ENCODE peak calls at places on chromosomes 12 and 14, in five cellular contexts. L is HepG2, W is SK-N-SH, R is H1, D is GM12878. Y is an unnamed sample.

GRCh38 chr12:106072751-106073150 is 66.0 kb downstream of the NUAK1 start:
- DNase-seq in D (no peak), L (no peak), W (no peak), R (no peak), Y (no peak)

GRCh38 chr14:24662753-24663152 is 28.8 kb upstream of the GZMB start:
- DNase-seq in W (no peak), L (no peak), R (no peak), D (no peak), Y (peak; percentile 85)

GRCh38 chr14:86038401-86038985 is 508.5 kb downstream of the FLRT2 start:
- DNase-seq in R (peak; percentile 33), D (no peak), L (peak; percentile 10), W (peak; percentile 11), Y (peak; percentile 52)

GRCh38 chr12:117298648-117299225 is 62.7 kb downstream of the NOS1 start:
- DNase-seq in R (no peak), L (no peak), D (no peak), W (no peak), Y (no peak)

GRCh38 chr12:51028126-51028810 is 2.1 kb upstream of the SLC11A2 start:
- DNase-seq in W (no peak), L (peak; percentile 70), R (peak; percentile 38), D (no peak), Y (peak; percentile 73)

GRCh38 chr14:69921052-69921451 is 41.8 kb downstream of the SMOC1 start:
- DNase-seq in R (no peak), W (no peak), L (no peak), D (no peak), Y (no peak)

GRCh38 chr12:104064031-104064841 is at the start of gene HCFC2:
- DNase-seq in R (no peak), D (peak; percentile 61), W (peak; percentile 99), L (peak; percentile 75), Y (peak; percentile 87)

GRCh38 chr12:71397433-71397954 is 42.1 kb upstream of the LGR5 start:
- DNase-seq in L (no peak), W (no peak), D (no peak), R (no peak), Y (no peak)

GRCh38 chr12:32034045-32034444 is 72.6 kb upstream of the BICD1 start:
- DNase-seq in D (no peak), L (no peak), R (no peak), W (no peak), Y (no peak)

GRCh38 chr14:104169765-104170113 is 31.4 kb downstream of the KIF26A start:
- DNase-seq in R (no peak), D (no peak), W (no peak), L (no peak), Y (no peak)

GRCh38 chr12:115922952-115923564 is 354.4 kb downstream of the MED13L start:
- DNase-seq in D (no peak), R (no peak), W (no peak), L (peak; percentile 49), Y (peak; percentile 28)

GRCh38 chr14:87998414-87998813 is 5.4 kb upstream of the GALC start:
- DNase-seq in L (no peak), D (no peak), W (no peak), R (no peak), Y (no peak)

GRCh38 chr14:42224053-42224888 is 617.6 kb downstream of the LRFN5 start:
- DNase-seq in D (peak; percentile 5), R (peak; percentile 17), W (peak; percentile 11), L (peak; percentile 60), Y (no peak)

GRCh38 chr12:80053048-80053790 is 46.1 kb upstream of the OTOGL start:
- DNase-seq in W (peak; percentile 1), L (no peak), D (no peak), R (no peak), Y (no peak)

GRCh38 chr14:90555126-90556049 is 158.6 kb downstream of the CALM1 start:
- DNase-seq in D (no peak), L (no peak), W (no peak), R (no peak), Y (no peak)

GRCh38 chr12:46351861-46352595 is 20.5 kb downstream of the SLC38A2 start:
- DNase-seq in R (no peak), L (no peak), W (no peak), D (no peak), Y (no peak)

GRCh38 chr14:21414137-21414631 is 30.4 kb upstream of the SUPT16H start:
- DNase-seq in W (no peak), L (no peak), R (no peak), D (peak; percentile 24), Y (no peak)

GRCh38 chr12:104747330-104747729 is 210.8 kb downstream of the SLC41A2 start:
- DNase-seq in D (no peak), W (no peak), R (no peak), L (no peak), Y (no peak)

GRCh38 chr12:16437281-16437816 is 89.9 kb downstream of the MGST1 start:
- DNase-seq in W (no peak), L (no peak), D (no peak), R (no peak), Y (no peak)

GRCh38 chr12:105083551-105084105 is 630 bp downstream of the ALDH1L2 start:
- DNase-seq in L (no peak), R (no peak), D (no peak), W (peak; percentile 49), Y (peak; percentile 35)

GRCh38 chr14:104878582-104878981 is 13.5 kb downstream of the CEP170B start:
- DNase-seq in L (no peak), D (no peak), R (no peak), W (no peak), Y (no peak)

GRCh38 chr14:70789361-70789760 is 20.0 kb downstream of the MAP3K9 start:
- DNase-seq in R (no peak), D (no peak), L (no peak), W (no peak), Y (no peak)

GRCh38 chr12:180445-180844 is 33.5 kb downstream of the SLC6A12 start:
- DNase-seq in R (no peak), D (peak; percentile 25), L (no peak), W (no peak), Y (peak; percentile 75)

GRCh38 chr12:132557291-132557968 is 53.0 kb downstream of the LRCOL1 start:
- DNase-seq in R (no peak), W (no peak), D (no peak), L (no peak), Y (no peak)

GRCh38 chr12:132557969-132558856 is 52.2 kb downstream of the LRCOL1 start:
- DNase-seq in W (no peak), L (peak; percentile 30), R (no peak), D (no peak), Y (peak; percentile 53)

GRCh38 chr12:132559652-132560420 is 50.5 kb downstream of the LRCOL1 start:
- DNase-seq in R (no peak), W (peak; percentile 98), L (peak; percentile 6), D (no peak), Y (peak; percentile 58)

GRCh38 chr12:132560421-132560830 is 50.0 kb downstream of the LRCOL1 start:
- DNase-seq in R (no peak), L (no peak), W (peak; percentile 82), D (no peak), Y (peak; percentile 17)

GRCh38 chr12:132558861-132559623 is 51.3 kb downstream of the LRCOL1 start:
- DNase-seq in L (no peak), R (no peak), W (no peak), D (no peak), Y (no peak)
- TF ChIP-seq GABPA in L (no peak), R (no peak), W (no peak), D (no peak), Y (no peak)

DNA sequence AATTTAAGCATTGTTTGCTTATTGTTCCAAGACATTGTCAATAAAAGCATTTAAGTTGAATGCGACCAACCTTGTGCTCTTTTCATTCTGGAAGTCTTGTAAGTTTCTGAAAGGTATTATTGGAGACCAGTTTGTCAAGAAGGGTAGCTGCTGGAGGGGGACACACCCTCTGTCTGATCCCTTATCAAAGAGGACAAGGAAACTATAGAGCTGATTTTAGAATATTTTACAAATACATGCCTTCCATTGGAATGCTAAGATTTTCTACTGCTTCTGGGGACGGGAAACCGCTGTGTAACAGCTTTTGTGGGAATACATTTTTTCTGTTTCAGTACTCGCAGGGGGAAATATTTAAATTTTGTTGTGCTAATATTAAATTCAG is 3.5 kb downstream of the FOS start:
- DNase-seq in W (no peak), L (no peak), R (no peak), D (no peak), Y (no peak)
- TF ChIP-seq GABPA in W (no peak), L (no peak), R (no peak), D (no peak), Y (no peak)

GRCh38 chr12:119864591-119864990 is 12.5 kb downstream of the CIT start:
- DNase-seq in W (no peak), L (no peak), R (no peak), D (no peak), Y (no peak)

GRCh38 chr12:119870462-119870861 is 6.7 kb downstream of the CIT start:
- DNase-seq in W (no peak), D (no peak), L (no peak), R (no peak), Y (no peak)

GRCh38 chr12:119868992-119869391 is 8.1 kb downstream of the CIT start:
- DNase-seq in L (no peak), R (no peak), D (no peak), W (no peak), Y (no peak)

GRCh38 chr12:119869720-119870119 is 7.4 kb downstream of the CIT start:
- DNase-seq in D (no peak), R (no peak), W (no peak), L (no peak), Y (no peak)
- TF ChIP-seq GABPA in D (no peak), R (no peak), W (peak; percentile 63), L (no peak), Y (no peak)

DNA sequence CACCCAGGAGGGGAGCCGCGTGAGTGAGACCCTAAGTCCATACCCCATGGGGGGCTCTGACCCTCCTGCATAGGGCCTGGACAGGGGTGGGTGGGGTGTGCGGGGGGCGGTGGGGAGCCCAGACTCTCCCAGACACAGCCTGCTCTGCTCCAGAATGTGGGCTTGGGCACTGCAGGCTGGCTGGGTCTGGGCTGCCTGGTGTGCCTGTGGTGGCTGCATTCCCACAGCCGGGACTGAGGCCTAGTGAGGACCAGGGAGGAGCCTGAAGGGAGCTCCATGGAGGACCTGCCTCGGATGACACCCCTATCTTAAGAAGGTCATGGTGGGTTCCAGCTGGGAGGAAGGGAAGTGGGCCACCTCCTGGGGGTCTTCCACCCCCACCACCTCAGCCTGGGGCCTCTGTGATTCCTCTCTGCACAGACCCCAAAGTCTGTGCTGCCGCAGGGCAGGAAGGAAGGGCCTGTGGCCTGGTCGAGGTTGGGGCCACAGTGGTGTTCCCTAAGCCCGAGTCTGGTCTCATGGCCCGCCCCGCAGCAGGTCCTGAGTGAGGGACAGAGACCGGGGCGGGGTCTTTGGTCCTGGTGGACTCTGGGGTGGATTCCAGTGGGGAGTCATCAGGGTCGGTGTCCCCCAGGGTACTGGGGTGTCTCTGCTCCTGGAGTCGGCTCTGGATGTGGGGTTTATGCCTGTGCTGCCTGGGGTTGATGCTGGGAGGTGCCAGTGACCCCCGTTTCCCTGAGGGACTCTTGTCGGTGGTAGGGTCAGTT is 392.3 kb downstream of the TMEM121 start:
- DNase-seq in R (no peak), W (no peak), L (no peak), D (no peak), Y (no peak)
- TF ChIP-seq GABPA in R (no peak), W (no peak), L (no peak), D (no peak), Y (no peak)

GRCh38 chr12:34121360-34121759 is 99.1 kb downstream of the ALG10 start:
- DNase-seq in D (no peak), R (no peak), W (no peak), L (no peak), Y (no peak)

GRCh38 chr12:34124608-34125007 is 102.3 kb downstream of the ALG10 start:
- DNase-seq in L (no peak), D (no peak), W (no peak), R (no peak), Y (no peak)

GRCh38 chr12:34119366-34119765 is 97.1 kb downstream of the ALG10 start:
- DNase-seq in D (no peak), R (no peak), L (no peak), W (no peak), Y (no peak)
- TF ChIP-seq GABPA in D (no peak), R (no peak), L (no peak), W (no peak), Y (no peak)